ENCODE peak calls at places on chromosomes 13 and 19, in seven cellular contexts. A is A549; G is progenitor cell of endocrine pancreas; L is SHP77; W is NCI-H1417; R is stimulated activated CD8-positive, alpha-beta memory T cell treated with anti-CD3 and anti-CD28 coated beads, Interleukin-12 subunit alpha, Interleukin-12 subunit beta, amount 100 ng/mL, for 4 hours; S is T47D. I is an unnamed sample.

GRCh38 chr19:28303502-28303901 is 909.4 kb downstream of the UQCRFS1 start:
- DNase-seq in R (no peak), W (no peak), L (no peak), G (no peak), A (no peak), S (no peak), I (no peak)

GRCh38 chr19:18229474-18229873 is 3.2 kb upstream of the PDE4C start:
- DNase-seq in G (no peak), A (no peak), L (no peak), S (no peak), R (no peak), W (no peak), I (no peak)

GRCh38 chr13:109723046-109723445 is 63.3 kb downstream of the IRS2 start:
- DNase-seq in R (no peak), A (no peak), G (no peak), S (no peak), W (no peak), L (no peak), I (no peak)

GRCh38 chr19:55484571-55485438 is at the start of gene NAT14:
- DNase-seq in R (peak; percentile 55), G (peak; percentile 76), A (peak; percentile 94), W (peak; percentile 68), L (peak; percentile 61), S (peak; percentile 86), I (peak; percentile 86)

GRCh38 chr19:50798116-50798942 is 8.1 kb downstream of the ACP4 start:
- DNase-seq in S (no peak), A (no peak), W (no peak), L (no peak), R (no peak), G (no peak), I (no peak)

GRCh38 chr13:95604534-95604915 is 40.0 kb downstream of the DZIP1 start:
- DNase-seq in G (no peak), A (no peak), L (no peak), S (no peak), W (no peak), R (no peak), I (no peak)

GRCh38 chr19:48419158-48419920 is 25.9 kb downstream of the GRIN2D start:
- DNase-seq in R (peak; percentile 58), A (no peak), S (no peak), W (no peak), L (no peak), G (no peak), I (peak; percentile 64)

GRCh38 chr13:24741016-24741662 is 22.8 kb upstream of the RNF17 start:
- DNase-seq in R (no peak), S (no peak), W (no peak), G (no peak), A (no peak), L (peak; percentile 3), I (no peak)

GRCh38 chr13:103386341-103386740 is 320.1 kb upstream of the SLC10A2 start:
- DNase-seq in S (peak; percentile 2), L (no peak), A (no peak), R (no peak), G (no peak), W (no peak), I (no peak)

GRCh38 chr13:104625196-104625595 is 1559.0 kb upstream of the SLC10A2 start:
- DNase-seq in S (no peak), R (no peak), W (no peak), G (no peak), A (no peak), L (peak; percentile 31), I (no peak)

GRCh38 chr13:94345374-94346195 is 133.9 kb downstream of the DCT start:
- DNase-seq in A (no peak), S (no peak), R (no peak), L (peak; percentile 65), W (peak; percentile 62), G (no peak), I (no peak)

GRCh38 chr13:40995997-40996396 is 23.1 kb downstream of the ELF1 start:
- DNase-seq in S (no peak), G (no peak), W (no peak), A (no peak), L (no peak), R (no peak), I (no peak)

GRCh38 chr13:41746259-41746658 is 214.7 kb downstream of the VWA8 start:
- DNase-seq in S (no peak), A (no peak), L (no peak), W (no peak), R (no peak), G (no peak), I (no peak)

GRCh38 chr19:8340341-8341096 is 2.5 kb downstream of the KANK3 start:
- DNase-seq in G (no peak), S (no peak), W (no peak), L (no peak), A (no peak), R (no peak), I (no peak)

GRCh38 chr13:91609353-91609752 is 210.9 kb downstream of the GPC5 start:
- DNase-seq in R (no peak), W (no peak), S (no peak), L (no peak), A (no peak), G (no peak), I (no peak)

GRCh38 chr19:7440188-7440975 is 48.5 kb downstream of the PEX11G start:
- DNase-seq in S (no peak), G (no peak), R (no peak), W (no peak), L (no peak), A (no peak), I (no peak)

GRCh38 chr19:29491995-29492577 is 33.7 kb upstream of the VSTM2B start:
- DNase-seq in G (no peak), A (no peak), S (no peak), R (no peak), L (no peak), W (no peak), I (no peak)